ENCODE peak calls at places on chromosomes 3 and 15, in nine cellular contexts. V is B cell, Y is HT-29, C is HCT116, O is AML-193, X is cardiac muscle cell, R is A549, Q is KBM-7, I is GM10248. P is an unnamed sample.

GRCh38 chr3:124246949-124247348 is 255.0 kb upstream of the ROPN1 start:
- DNase-seq in V (no peak), Y (peak; percentile 63), C (peak; percentile 12), O (peak; percentile 9), X (peak; percentile 21), R (peak; percentile 52), Q (peak; percentile 11), I (peak; percentile 32), P (peak; percentile 12)

GRCh38 chr15:58146734-58147133 is 8.6 kb downstream of the AQP9 start:
- DNase-seq in V (no peak), Y (no peak), C (no peak), O (peak; percentile 85), X (no peak), R (peak; percentile 7), Q (no peak), I (no peak), P (peak; percentile 28)

GRCh38 chr3:151426337-151426648 is 34.6 kb downstream of the IGSF10 start:
- DNase-seq in V (no peak), Y (no peak), C (peak; percentile 15), O (peak; percentile 61), X (no peak), R (no peak), Q (peak; percentile 72), I (peak; percentile 27), P (no peak)

GRCh38 chr3:149575213-149575961 is 82.4 kb downstream of the WWTR1 start:
- DNase-seq in V (no peak), Y (no peak), C (no peak), O (no peak), X (no peak), R (peak; percentile 90), Q (no peak), I (no peak), P (peak; percentile 92)

GRCh38 chr3:124607163-124607562 is 123.1 kb upstream of the UMPS start:
- DNase-seq in V (no peak), Y (no peak), C (no peak), O (no peak), X (no peak), R (no peak), Q (no peak), I (no peak), P (no peak)

GRCh38 chr3:28334552-28334951 is 14.0 kb upstream of the ZCWPW2 start:
- DNase-seq in V (no peak), Y (no peak), C (no peak), O (peak; percentile 26), X (no peak), R (no peak), Q (no peak), I (no peak), P (no peak)

GRCh38 chr3:8456118-8456811 is 45.4 kb upstream of the LMCD1 start:
- DNase-seq in V (no peak), Y (no peak), C (no peak), O (no peak), X (peak; percentile 9), R (peak; percentile 91), Q (no peak), I (no peak), P (no peak)

GRCh38 chr15:80234883-80235282 is 17.1 kb downstream of the CTXND1 start:
- DNase-seq in V (peak; percentile 33), Y (peak; percentile 61), C (peak; percentile 40), O (no peak), X (peak; percentile 19), R (peak; percentile 58), Q (peak; percentile 43), I (peak; percentile 61), P (no peak)

GRCh38 chr15:74869726-74870407 is 3.3 kb downstream of the SCAMP2 start:
- DNase-seq in V (peak; percentile 46), Y (no peak), C (no peak), O (peak; percentile 98), X (no peak), R (no peak), Q (peak; percentile 100), I (peak; percentile 79), P (no peak)

GRCh38 chr15:85897207-85897817 is 102.6 kb upstream of the KLHL25 start:
- DNase-seq in V (no peak), Y (no peak), C (no peak), O (no peak), X (no peak), R (no peak), Q (no peak), I (no peak), P (no peak)

GRCh38 chr3:105957722-105958121 is 88.9 kb upstream of the CBLB start:
- DNase-seq in V (no peak), Y (no peak), C (no peak), O (no peak), X (no peak), R (no peak), Q (no peak), I (no peak), P (no peak)